ENCODE peak calls at places on chromosome 10, in four cellular contexts. Q is WTC11, C is GM23338, F is HepG2. N is an unnamed sample.

GRCh38 chr10:11447571-11447970 is 163.9 kb downstream of the USP6NL start:
- DNase-seq in Q (no peak), C (no peak), F (no peak), N (no peak)

GRCh38 chr10:33661580-33662269 is 327.3 kb upstream of the NRP1 start:
- DNase-seq in Q (no peak), C (no peak), F (peak), N (no peak)

GRCh38 chr10:987635-987905 is 664 bp upstream of the GTPBP4 start:
- DNase-seq in Q (peak), C (peak), F (no peak), N (no peak)

GRCh38 chr10:24951201-24952145 is 933 bp downstream of the PRTFDC1 start:
- DNase-seq in Q (peak), C (peak), F (no peak), N (peak)

GRCh38 chr10:125012851-125013528 is 71.1 kb downstream of the ZRANB1 start:
- DNase-seq in Q (no peak), C (no peak), F (no peak), N (no peak)

GRCh38 chr10:7411671-7412481 is 1.0 kb upstream of the SFMBT2 start:
- DNase-seq in Q (peak), C (peak), F (no peak), N (no peak)

GRCh38 chr10:78148564-78148963 is 114.9 kb downstream of the RPS24 start:
- DNase-seq in Q (no peak), C (no peak), F (no peak), N (no peak)

GRCh38 chr10:25562547-25562946 is 371.5 kb upstream of the MYO3A start:
- DNase-seq in Q (no peak), C (no peak), F (no peak), N (no peak)

GRCh38 chr10:62972103-62972502 is 155.9 kb upstream of the EGR2 start:
- DNase-seq in Q (no peak), C (no peak), F (no peak), N (no peak)

GRCh38 chr10:43200538-43201390 is 62.5 kb downstream of the CSGALNACT2 start:
- DNase-seq in Q (no peak), C (no peak), F (no peak), N (no peak)

GRCh38 chr10:25222085-25222660 is 47.4 kb downstream of the GPR158 start:
- DNase-seq in Q (no peak), C (no peak), F (no peak), N (no peak)

GRCh38 chr10:50577681-50578350 is 45.9 kb downstream of the SGMS1 start:
- DNase-seq in Q (no peak), C (no peak), F (no peak), N (peak)
- TF ChIP-seq CREB1 in Q (no peak), C (no peak), F (no peak), N (no peak)

DNA sequence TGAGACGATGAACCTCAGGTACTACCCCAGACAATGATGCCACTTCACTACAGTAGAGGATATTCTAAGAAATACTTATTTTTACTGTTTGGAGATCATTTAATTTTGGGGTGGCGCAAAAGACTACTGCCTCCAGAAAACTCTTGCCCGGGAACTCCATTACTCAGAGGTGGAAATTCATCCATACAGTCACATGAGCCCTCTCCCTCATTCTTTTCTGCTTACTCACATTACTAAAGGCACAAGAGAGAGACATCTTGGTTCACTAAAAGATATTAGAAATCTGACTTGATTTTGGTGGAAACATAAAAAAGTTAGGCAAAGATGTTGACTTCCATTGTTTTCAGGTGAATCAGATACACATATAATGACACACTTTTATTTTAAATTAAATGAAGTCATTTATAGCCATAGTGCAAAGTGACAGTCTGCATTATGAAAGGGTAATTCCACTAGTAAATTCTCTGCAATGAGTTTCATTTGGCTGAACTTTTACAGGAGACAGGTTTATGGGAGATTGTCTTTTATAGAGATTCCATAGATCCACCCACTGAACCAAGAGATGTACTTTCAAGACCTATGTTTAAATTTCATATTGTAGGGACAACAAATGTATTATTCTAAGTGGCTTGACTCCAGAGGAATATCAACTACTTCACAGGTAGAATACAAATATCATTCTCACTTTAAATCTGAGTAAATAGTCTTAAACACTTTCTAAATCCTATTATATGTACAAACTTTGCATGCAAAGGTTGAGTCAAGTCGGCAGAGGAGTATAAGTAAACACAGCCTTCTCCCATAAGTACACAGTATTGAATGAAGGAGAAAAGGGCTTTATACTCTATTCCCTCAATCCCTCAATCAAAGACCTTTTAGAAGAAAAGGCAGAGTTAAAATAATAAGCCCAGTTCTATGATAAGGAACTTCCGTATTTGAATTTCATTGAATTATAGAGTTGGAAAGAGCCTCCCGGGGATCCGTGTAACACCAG is 18.8 kb downstream of the NEBL start:
- DNase-seq in Q (no peak), C (no peak), F (no peak), N (no peak)
- TF ChIP-seq CREB1 in Q (no peak), C (no peak), F (no peak), N (no peak)

DNA sequence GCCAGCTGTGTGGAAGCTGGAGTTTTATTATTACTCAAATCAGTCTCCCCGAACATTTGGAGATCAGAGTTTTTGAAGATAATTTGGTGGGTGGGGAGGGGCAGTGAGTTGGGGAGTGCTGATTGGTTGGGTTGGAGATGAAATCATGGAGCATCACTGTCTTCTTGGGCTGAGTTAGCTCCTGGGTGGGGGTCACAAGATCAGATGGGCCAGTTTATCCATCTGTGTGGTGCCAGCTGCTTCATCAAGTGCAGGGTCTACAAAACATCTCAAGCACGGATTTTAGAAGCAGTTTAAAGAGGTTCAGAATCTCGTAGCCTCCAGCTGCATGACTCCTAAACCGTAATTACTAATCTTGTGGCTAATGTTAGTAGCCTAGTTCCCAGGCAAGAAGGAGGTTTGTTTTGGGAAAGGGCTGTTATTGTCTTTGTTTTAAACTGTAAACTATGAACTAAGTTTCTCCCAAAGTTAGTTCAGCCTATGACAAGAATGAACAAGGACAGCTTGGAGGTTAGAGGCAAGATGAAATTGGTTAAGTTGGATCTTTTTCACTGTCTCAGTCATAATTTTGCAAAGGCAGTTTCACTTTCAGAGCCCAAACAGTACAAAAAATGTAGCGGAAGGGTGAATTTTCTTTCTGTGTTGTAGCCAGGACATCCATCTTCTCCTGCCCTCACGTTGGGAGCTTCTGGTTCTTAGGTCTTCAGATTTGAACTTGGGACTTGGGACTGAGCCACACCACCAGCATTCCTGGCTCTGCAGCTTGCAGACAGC is 43.1 kb downstream of the KLF6 start:
- DNase-seq in Q (no peak), C (no peak), F (no peak), N (no peak)
- TF ChIP-seq CREB1 in Q (no peak), C (no peak), F (no peak), N (no peak)

DNA sequence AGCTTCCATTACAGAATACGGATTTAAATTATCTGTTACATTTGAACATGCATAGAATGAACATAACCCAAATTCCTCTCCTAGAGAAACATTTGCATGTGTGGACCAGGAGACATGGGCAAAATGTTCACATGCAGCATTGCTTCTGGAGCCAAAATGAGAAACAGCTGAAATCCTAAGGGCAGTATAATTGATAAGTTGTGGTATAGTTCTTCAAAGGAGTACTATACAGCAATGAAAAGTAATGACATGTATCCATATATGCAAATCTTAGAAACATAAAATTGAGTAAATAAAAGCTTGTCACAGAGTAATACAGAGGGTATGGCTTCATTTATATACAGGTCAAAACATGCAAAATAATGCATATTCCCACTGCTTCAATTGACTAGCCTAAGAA is 77.1 kb downstream of the RAB11FIP2 start:
- DNase-seq in Q (no peak), C (no peak), F (no peak), N (no peak)
- TF ChIP-seq CREB1 in Q (no peak), C (no peak), F (no peak), N (no peak)

GRCh38 chr10:61847087-61847486 is 54.4 kb upstream of the ARID5B start:
- DNase-seq in Q (no peak), C (no peak), F (no peak), N (no peak)

GRCh38 chr10:61846370-61847031 is 55.0 kb upstream of the ARID5B start:
- DNase-seq in Q (no peak), C (no peak), F (no peak), N (no peak)

GRCh38 chr10:61845950-61846268 is 55.6 kb upstream of the ARID5B start:
- DNase-seq in Q (no peak), C (no peak), F (no peak), N (no peak)

GRCh38 chr10:61847640-61848039 is 53.9 kb upstream of the ARID5B start:
- DNase-seq in Q (no peak), C (no peak), F (no peak), N (no peak)

GRCh38 chr10:61850376-61850775 is 51.1 kb upstream of the ARID5B start:
- DNase-seq in Q (no peak), C (no peak), F (no peak), N (no peak)
- TF ChIP-seq CREB1 in Q (no peak), C (no peak), F (no peak), N (no peak)

GRCh38 chr10:97914171-97914836 is 64.7 kb downstream of the GOLGA7B start:
- DNase-seq in Q (no peak), C (no peak), F (no peak), N (no peak)
- TF ChIP-seq CREB1 in Q (no peak), C (no peak), F (no peak), N (no peak)

GRCh38 chr10:4503076-4503475 is 322.9 kb upstream of the AKR1E2 start:
- DNase-seq in Q (no peak), C (peak), F (no peak), N (no peak)

GRCh38 chr10:4498763-4499251 is 327.2 kb upstream of the AKR1E2 start:
- DNase-seq in Q (no peak), C (no peak), F (no peak), N (no peak)

GRCh38 chr10:4504550-4504949 is 321.5 kb upstream of the AKR1E2 start:
- DNase-seq in Q (no peak), C (no peak), F (no peak), N (no peak)

GRCh38 chr10:4506087-4506486 is 319.9 kb upstream of the AKR1E2 start:
- DNase-seq in Q (no peak), C (no peak), F (no peak), N (no peak)

GRCh38 chr10:4501306-4501705 is 324.7 kb upstream of the AKR1E2 start:
- DNase-seq in Q (no peak), C (no peak), F (no peak), N (no peak)
- TF ChIP-seq CREB1 in Q (no peak), C (no peak), F (no peak), N (no peak)

DNA sequence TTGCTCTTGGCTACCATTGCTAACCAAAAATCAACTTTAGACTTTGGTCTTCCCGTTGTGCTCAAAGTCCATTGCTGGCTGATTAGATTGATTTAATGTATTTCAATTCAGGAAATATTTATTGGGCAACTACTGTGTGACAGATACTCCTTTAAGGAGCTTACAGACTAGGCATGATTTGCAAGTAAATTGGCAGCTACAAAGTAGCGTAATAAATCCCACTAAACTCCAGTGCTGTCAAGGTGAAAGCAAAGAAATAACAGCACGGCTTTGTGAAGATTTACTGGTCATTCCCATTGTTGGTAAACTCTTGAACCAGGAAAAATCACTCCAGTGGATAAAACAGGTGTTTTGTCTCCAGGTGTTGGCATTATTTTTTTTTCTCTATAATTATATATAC is 95.7 kb upstream of the ARMC3 start:
- DNase-seq in Q (no peak), C (no peak), F (no peak), N (no peak)
- TF ChIP-seq CREB1 in Q (no peak), C (no peak), F (no peak), N (no peak)

GRCh38 chr10:75007646-75008045 is 103.8 kb upstream of the SAMD8 start:
- DNase-seq in Q (no peak), C (no peak), F (no peak), N (no peak)

GRCh38 chr10:75011221-75011620 is 100.2 kb upstream of the SAMD8 start:
- DNase-seq in Q (no peak), C (no peak), F (no peak), N (no peak)

GRCh38 chr10:75009426-75009825 is 102.0 kb upstream of the SAMD8 start:
- DNase-seq in Q (no peak), C (no peak), F (no peak), N (no peak)

GRCh38 chr10:75012471-75012870 is 99.0 kb upstream of the SAMD8 start:
- DNase-seq in Q (no peak), C (no peak), F (no peak), N (no peak)

DNA sequence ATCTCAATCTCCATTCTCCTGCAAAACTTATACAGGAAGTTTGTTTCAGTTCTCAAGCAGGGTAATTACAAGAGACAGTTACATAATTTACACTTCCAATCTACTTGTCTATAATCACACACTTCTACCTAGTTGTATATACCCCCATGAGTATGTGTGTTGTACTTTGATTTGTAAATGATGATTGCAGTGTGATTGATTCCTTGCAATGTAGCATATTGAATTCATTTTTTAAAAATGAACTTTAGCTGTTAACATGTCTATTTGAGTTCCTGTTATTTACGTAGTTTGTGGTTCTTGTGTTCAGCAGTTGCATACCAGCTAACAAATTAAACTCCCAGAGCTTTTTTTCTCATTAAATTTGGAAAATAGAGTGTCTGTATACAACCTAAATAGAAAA is 102.5 kb upstream of the SAMD8 start:
- DNase-seq in Q (no peak), C (no peak), F (no peak), N (no peak)
- TF ChIP-seq CREB1 in Q (no peak), C (no peak), F (no peak), N (no peak)

GRCh38 chr10:72145657-72146450 is 57.5 kb upstream of the SPOCK2 start:
- DNase-seq in Q (no peak), C (peak), F (no peak), N (no peak)
- TF ChIP-seq CREB1 in Q (no peak), C (no peak), F (no peak), N (no peak)